ENCODE peak calls at places on chromosomes 3 and 15, in six cellular contexts. K is adrenal gland, U is endothelial cell, Q is neural crest cell, I is brain microvascular endothelial cell, B is GM10248. X is an unnamed sample.

GRCh38 chr15:36053746-36054145 is 507.8 kb upstream of the DPH6 start:
- DNase-seq in K (no peak), U (no peak), Q (no peak), I (no peak), B (no peak), X (no peak)

GRCh38 chr15:67992834-67993233 is 61.3 kb upstream of the PIAS1 start:
- DNase-seq in K (no peak), U (no peak), Q (no peak), I (no peak), B (no peak), X (no peak)

GRCh38 chr15:47473857-47474256 is 243.4 kb upstream of the SEMA6D start:
- DNase-seq in K (peak; percentile 58), U (no peak), Q (no peak), I (no peak), B (no peak), X (no peak)

GRCh38 chr3:43411429-43411828 is 125.1 kb downstream of the SNRK start:
- DNase-seq in K (no peak), U (no peak), Q (no peak), I (no peak), B (no peak), X (no peak)

GRCh38 chr3:105686324-105686897 is 182.4 kb downstream of the CBLB start:
- DNase-seq in K (no peak), U (no peak), Q (no peak), I (no peak), B (peak; percentile 31), X (peak; percentile 18)

GRCh38 chr3:70832035-70832795 is 519.8 kb upstream of the MDFIC2 start:
- DNase-seq in K (peak; percentile 70), U (no peak), Q (no peak), I (no peak), B (no peak), X (no peak)

GRCh38 chr15:24856397-24857093 is 98.2 kb upstream of the SNRPN start:
- DNase-seq in K (peak; percentile 63), U (peak; percentile 85), Q (peak; percentile 78), I (no peak), B (no peak), X (no peak)

GRCh38 chr15:90345859-90346258 is 6.2 kb upstream of the ZNF774 start:
- DNase-seq in K (peak; percentile 60), U (no peak), Q (no peak), I (no peak), B (no peak), X (no peak)

GRCh38 chr15:70259640-70260066 is 161.9 kb upstream of the TLE3 start:
- DNase-seq in K (no peak), U (peak; percentile 30), Q (no peak), I (no peak), B (no peak), X (no peak)

GRCh38 chr3:40718681-40719080 is 193.9 kb downstream of the ZNF621 start:
- DNase-seq in K (no peak), U (no peak), Q (no peak), I (no peak), B (peak; percentile 69), X (peak; percentile 71)

GRCh38 chr3:136543385-136543784 is 208.8 kb downstream of the STAG1 start:
- DNase-seq in K (no peak), U (no peak), Q (no peak), I (no peak), B (no peak), X (no peak)

GRCh38 chr15:73052679-73053397 is 575 bp downstream of the NEO1 start:
- DNase-seq in K (peak; percentile 54), U (peak; percentile 73), Q (peak; percentile 48), I (no peak), B (peak; percentile 61), X (peak; percentile 80)

GRCh38 chr15:29616512-29616911 is 205.8 kb downstream of the TJP1 start:
- DNase-seq in K (no peak), U (no peak), Q (no peak), I (no peak), B (no peak), X (no peak)

GRCh38 chr15:60184579-60184978 is 180.5 kb downstream of the FOXB1 start:
- DNase-seq in K (no peak), U (no peak), Q (no peak), I (no peak), B (no peak), X (no peak)

GRCh38 chr15:39336926-39337325 is 244.0 kb upstream of the THBS1 start:
- DNase-seq in K (no peak), U (no peak), Q (no peak), I (no peak), B (no peak), X (no peak)

GRCh38 chr3:129118745-129119144 is 2.9 kb downstream of the RAB43 start:
- DNase-seq in K (no peak), U (no peak), Q (no peak), I (no peak), B (no peak), X (no peak)

GRCh38 chr15:70514236-70514635 is 249.1 kb downstream of the UACA start:
- DNase-seq in K (no peak), U (no peak), Q (no peak), I (no peak), B (no peak), X (no peak)

GRCh38 chr3:145197051-145197562 is 963.9 kb downstream of the PLOD2 start:
- DNase-seq in K (peak; percentile 60), U (no peak), Q (no peak), I (no peak), B (no peak), X (no peak)

GRCh38 chr3:21506061-21506460 is 244.9 kb downstream of the ZNF385D start:
- DNase-seq in K (no peak), U (no peak), Q (no peak), I (no peak), B (no peak), X (no peak)

GRCh38 chr3:53753518-53754183 is 92.6 kb downstream of the CHDH start:
- DNase-seq in K (no peak), U (no peak), Q (no peak), I (no peak), B (peak; percentile 42), X (no peak)

GRCh38 chr3:194683431-194683830 is 2.3 kb upstream of the FAM43A start:
- DNase-seq in K (no peak), U (no peak), Q (no peak), I (no peak), B (no peak), X (no peak)

GRCh38 chr3:69688400-69688799 is 50.9 kb upstream of the MITF start:
- DNase-seq in K (no peak), U (no peak), Q (no peak), I (no peak), B (no peak), X (no peak)

GRCh38 chr3:118000219-118000618 is 1034.4 kb downstream of the IGSF11 start:
- DNase-seq in K (no peak), U (no peak), Q (no peak), I (no peak), B (no peak), X (no peak)

GRCh38 chr3:117995795-117996194 is 1038.9 kb downstream of the IGSF11 start:
- DNase-seq in K (no peak), U (no peak), Q (no peak), I (no peak), B (no peak), X (no peak)

GRCh38 chr3:117998071-117998470 is 1036.6 kb downstream of the IGSF11 start:
- DNase-seq in K (no peak), U (no peak), Q (no peak), I (no peak), B (no peak), X (no peak)

GRCh38 chr3:117997201-117998049 is 1037.2 kb downstream of the IGSF11 start:
- DNase-seq in K (peak; percentile 95), U (peak; percentile 85), Q (peak; percentile 85), I (peak; percentile 59), B (peak; percentile 69), X (peak; percentile 66)
- TF ChIP-seq CTCF in K (peak; percentile 83), U (peak; percentile 84), Q (peak; percentile 93), I (peak; percentile 98), B (peak; percentile 93), X (peak; percentile 66)

DNA sequence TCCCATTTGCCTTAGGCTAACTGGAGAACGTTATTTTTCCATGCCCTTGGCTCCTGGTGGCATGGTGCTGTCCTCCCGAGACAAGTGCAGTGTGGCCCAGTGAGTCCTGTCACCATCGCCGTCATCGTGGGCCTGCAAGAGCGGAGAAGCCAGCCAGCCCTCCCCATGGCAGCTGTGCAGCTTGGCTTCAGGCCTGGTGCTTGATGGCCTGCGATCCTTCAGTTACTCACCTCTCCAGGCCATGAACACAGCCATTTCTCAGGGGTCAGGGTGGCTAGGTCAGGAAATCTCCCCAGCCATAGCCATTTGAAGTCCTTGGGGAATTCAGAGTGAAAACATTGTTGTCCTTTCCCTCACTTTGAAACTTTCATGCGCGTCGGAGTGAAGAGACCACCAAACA is 189.0 kb upstream of the RGMA start:
- DNase-seq in K (no peak), U (no peak), Q (no peak), I (no peak), B (no peak), X (no peak)
- TF ChIP-seq CTCF in K (no peak), U (no peak), Q (no peak), I (no peak), B (no peak), X (no peak)

DNA sequence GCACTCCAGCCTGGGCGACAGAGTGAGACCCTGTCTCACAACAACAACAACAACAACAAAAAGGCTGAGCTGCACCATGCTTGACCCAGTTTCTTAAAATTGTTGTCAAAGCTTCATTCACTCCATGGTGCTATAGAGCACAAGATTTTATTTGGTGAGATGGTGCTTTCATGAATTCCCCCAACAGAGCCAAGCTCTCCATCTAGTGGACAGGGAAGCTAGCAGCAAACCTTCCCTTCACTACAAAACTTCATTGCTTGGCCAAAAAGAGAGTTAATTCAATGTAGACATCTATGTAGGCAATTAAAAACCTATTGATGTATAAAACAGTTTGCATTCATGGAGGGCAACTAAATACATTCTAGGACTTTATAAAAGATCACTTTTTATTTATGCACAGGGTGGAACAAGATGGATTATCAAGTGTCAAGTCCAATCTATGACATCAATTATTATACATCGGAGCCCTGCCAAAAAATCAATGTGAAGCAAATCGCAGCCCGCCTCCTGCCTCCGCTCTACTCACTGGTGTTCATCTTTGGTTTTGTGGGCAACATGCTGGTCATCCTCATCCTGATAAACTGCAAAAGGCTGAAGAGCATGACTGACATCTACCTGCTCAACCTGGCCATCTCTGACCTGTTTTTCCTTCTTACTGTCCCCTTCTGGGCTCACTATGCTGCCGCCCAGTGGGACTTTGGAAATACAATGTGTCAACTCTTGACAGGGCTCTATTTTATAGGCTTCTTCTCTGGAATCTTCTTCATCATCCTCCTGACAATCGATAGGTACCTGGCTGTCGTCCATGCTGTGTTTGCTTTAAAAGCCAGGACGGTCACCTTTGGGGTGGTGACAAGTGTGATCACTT is 2.0 kb downstream of the CCR5 start:
- DNase-seq in K (no peak), U (no peak), Q (no peak), I (peak; percentile 9), B (no peak), X (peak; percentile 34)
- TF ChIP-seq CTCF in K (peak; percentile 43), U (no peak), Q (peak; percentile 58), I (peak; percentile 78), B (peak; percentile 64), X (peak; percentile 71)

DNA sequence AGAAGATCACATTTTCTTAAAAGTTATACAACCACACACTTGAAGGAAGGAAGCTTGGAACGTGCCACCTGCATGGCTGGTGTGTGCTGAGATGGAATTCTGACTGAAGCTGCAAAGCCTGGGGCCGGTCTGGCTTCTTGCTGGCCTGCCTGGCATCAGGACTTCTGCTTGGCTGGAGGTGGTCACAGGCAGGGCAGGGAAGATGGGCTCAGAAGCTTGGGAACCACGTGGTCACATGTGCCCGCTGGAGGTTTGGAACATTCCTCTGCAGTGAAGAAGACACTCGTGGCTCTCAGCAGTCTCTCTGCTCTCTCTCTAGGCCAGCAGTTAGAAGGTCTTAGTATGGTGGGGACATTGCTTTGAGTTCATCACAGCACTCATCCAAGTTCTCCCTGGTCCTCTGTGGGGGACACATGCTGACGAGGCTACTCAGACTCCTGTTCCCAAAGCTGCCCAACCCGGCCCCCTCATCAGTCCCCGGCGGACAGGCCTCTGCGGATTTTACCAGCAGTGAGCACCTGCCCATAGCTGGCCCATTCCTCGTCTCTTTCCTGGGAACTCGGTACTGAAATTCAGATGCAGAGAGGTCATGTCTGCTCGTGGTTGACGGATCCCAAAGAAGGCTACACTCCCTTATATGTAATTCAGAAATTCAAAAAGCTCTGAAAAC is 229.0 kb downstream of the ADAMTS17 start:
- DNase-seq in K (no peak), U (no peak), Q (no peak), I (no peak), B (no peak), X (no peak)
- TF ChIP-seq CTCF in K (no peak), U (no peak), Q (no peak), I (no peak), B (no peak), X (no peak)